ENCODE peak calls at places on chromosomes 1 and 21, in seven cellular contexts. H, U, S, X, C, A and F are unnamed samples.

GRCh38 chr1:201795066-201795465 is 33.9 kb upstream of the IPO9 start:
- DNase-seq in H (no peak), U (no peak), S (no peak), X (no peak), C (no peak), A (peak), F (peak)

GRCh38 chr1:26555550-26555981 is 26.0 kb downstream of the RPS6KA1 start:
- DNase-seq in H (no peak), U (no peak), S (no peak), X (no peak), C (no peak), A (no peak), F (no peak)

GRCh38 chr1:157399984-157400382 is 152.3 kb downstream of the FCRL5 start:
- DNase-seq in H (peak), U (no peak), S (no peak), X (no peak), C (no peak), A (peak), F (peak)

GRCh38 chr1:213474054-213474453 is 423.0 kb downstream of the RPS6KC1 start:
- DNase-seq in H (peak), U (peak), S (peak), X (no peak), C (no peak), A (no peak), F (no peak)

GRCh38 chr21:44378646-44379581 is 25.5 kb downstream of the TRPM2 start:
- DNase-seq in H (no peak), U (no peak), S (no peak), X (peak), C (no peak), A (no peak), F (no peak)

GRCh38 chr1:173002891-173003582 is 47.7 kb downstream of the TNFSF18 start:
- DNase-seq in H (no peak), U (no peak), S (no peak), X (no peak), C (peak), A (peak), F (no peak)

GRCh38 chr1:198620951-198621824 is 17.7 kb upstream of the PTPRC start:
- DNase-seq in H (no peak), U (no peak), S (no peak), X (no peak), C (peak), A (no peak), F (no peak)

GRCh38 chr1:46171872-46172271 is 3.0 kb upstream of the TSPAN1 start:
- DNase-seq in H (no peak), U (no peak), S (no peak), X (peak), C (no peak), A (no peak), F (no peak)

GRCh38 chr1:181150842-181151241 is 62.3 kb downstream of the IER5 start:
- DNase-seq in H (no peak), U (no peak), S (no peak), X (no peak), C (no peak), A (no peak), F (no peak)

GRCh38 chr1:10901894-10902805 is 105.7 kb upstream of the CASZ1 start:
- DNase-seq in H (no peak), U (no peak), S (no peak), X (no peak), C (no peak), A (no peak), F (no peak)

GRCh38 chr1:162166934-162167615 is 97.6 kb downstream of the NOS1AP start:
- DNase-seq in H (no peak), U (peak), S (no peak), X (no peak), C (no peak), A (peak), F (no peak)

GRCh38 chr21:41755258-41755933 is 11.5 kb downstream of the RIPK4 start:
- DNase-seq in H (no peak), U (no peak), S (no peak), X (no peak), C (no peak), A (no peak), F (no peak)